ENCODE peak calls at places on chromosomes 12 and 14, in five cellular contexts. F, I, K, T and G are unnamed samples.

GRCh38 chr14:54627718-54628345 is 60.9 kb downstream of the SAMD4A start:
- DNase-seq in F (no peak), T (no peak), I (peak), K (no peak), G (no peak)

GRCh38 chr14:94494085-94494484 is 15.2 kb downstream of the SERPINA12 start:
- DNase-seq in F (no peak), K (no peak), T (no peak), I (no peak), G (no peak)

GRCh38 chr12:121596526-121596925 is 15.7 kb upstream of the KDM2B start:
- DNase-seq in I (no peak), F (no peak), K (no peak), T (no peak), G (no peak)

GRCh38 chr12:104998423-104999346 is 12.6 kb downstream of the NOPCHAP1 start:
- DNase-seq in K (no peak), T (peak), I (no peak), F (no peak), G (no peak)

GRCh38 chr14:68144051-68144681 is 324.6 kb downstream of the RAD51B start:
- DNase-seq in F (no peak), I (no peak), K (no peak), T (no peak), G (no peak)

GRCh38 chr12:106369624-106370346 is 12.2 kb downstream of the POLR3B start:
- DNase-seq in K (no peak), F (peak), T (no peak), I (no peak), G (no peak)

GRCh38 chr14:61663312-61663974 is 31.9 kb upstream of the HIF1A start:
- DNase-seq in T (no peak), I (no peak), F (no peak), K (no peak), G (no peak)

GRCh38 chr14:57066887-57067513 is 201.7 kb downstream of the EXOC5 start:
- DNase-seq in T (peak), F (no peak), K (peak), I (peak), G (no peak)

GRCh38 chr14:58746701-58747100 is 108.9 kb downstream of the DACT1 start:
- DNase-seq in K (no peak), F (no peak), I (no peak), T (no peak), G (no peak)

GRCh38 chr12:104792570-104792969 is 165.5 kb downstream of the SLC41A2 start:
- DNase-seq in F (peak), K (peak), I (no peak), T (no peak), G (peak)

GRCh38 chr12:132225214-132225613 is 81.0 kb downstream of the NOC4L start:
- DNase-seq in T (no peak), F (no peak), I (no peak), K (no peak), G (no peak)

GRCh38 chr12:62640910-62641448 is 174.4 kb downstream of the MON2 start:
- DNase-seq in F (no peak), T (no peak), I (no peak), K (no peak), G (no peak)

GRCh38 chr14:86115972-86116371 is 586.0 kb downstream of the FLRT2 start:
- DNase-seq in K (no peak), T (no peak), F (no peak), I (no peak), G (no peak)

GRCh38 chr14:91482278-91483023 is 27.7 kb downstream of the PPP4R3A start:
- DNase-seq in K (no peak), I (no peak), T (no peak), F (peak), G (no peak)

GRCh38 chr14:76919811-76920571 is 93.8 kb downstream of the LRRC74A start:
- DNase-seq in T (no peak), I (no peak), F (peak), K (no peak), G (no peak)

GRCh38 chr12:42261708-42262107 is 23.7 kb upstream of the YAF2 start:
- DNase-seq in I (no peak), F (no peak), K (no peak), T (no peak), G (no peak)

GRCh38 chr12:127767631-127768030 is 499.3 kb upstream of the TMEM132C start:
- DNase-seq in F (no peak), K (no peak), I (no peak), T (no peak), G (no peak)

GRCh38 chr12:3897400-3897910 is 24.3 kb upstream of the PARP11 start:
- DNase-seq in F (no peak), K (no peak), I (no peak), T (no peak), G (no peak)

GRCh38 chr12:132161046-132161781 is 17.0 kb downstream of the NOC4L start:
- DNase-seq in K (peak), I (no peak), T (no peak), F (no peak), G (no peak)

GRCh38 chr12:93176166-93176565 is 201.6 kb upstream of the NUDT4 start:
- DNase-seq in K (no peak), I (no peak), F (no peak), T (no peak), G (no peak)

GRCh38 chr12:69108024-69108423 is 131.3 kb upstream of the CPSF6 start:
- DNase-seq in K (no peak), F (no peak), I (no peak), T (no peak), G (no peak)

GRCh38 chr14:50452979-50453705 is 56.5 kb upstream of the CDKL1 start:
- DNase-seq in I (no peak), F (peak), K (no peak), T (no peak), G (peak)

GRCh38 chr12:131634037-131634436 is 76.9 kb upstream of the SFSWAP start:
- DNase-seq in K (no peak), T (no peak), I (no peak), F (no peak), G (no peak)

GRCh38 chr14:104927901-104928300 is 3.2 kb downstream of the PLD4 start:
- DNase-seq in F (no peak), K (no peak), T (no peak), I (no peak), G (no peak)

GRCh38 chr12:51318846-51319570 is 5.0 kb downstream of the BIN2 start:
- DNase-seq in K (no peak), I (no peak), F (no peak), T (peak), G (no peak)

GRCh38 chr14:102907980-102908730 is 14.3 kb upstream of the AMN start:
- DNase-seq in T (peak), I (no peak), K (no peak), F (no peak), G (no peak)

GRCh38 chr12:98653866-98654493 is 8.9 kb downstream of the APAF1 start:
- DNase-seq in F (peak), I (peak), T (no peak), K (peak), G (no peak)

GRCh38 chr12:66692170-66692569 is 13.3 kb upstream of the GRIP1 start:
- DNase-seq in T (no peak), K (no peak), F (no peak), I (no peak), G (no peak)

GRCh38 chr14:89422181-89422951 is 5.3 kb upstream of the FOXN3 start:
- DNase-seq in K (no peak), F (no peak), I (no peak), T (no peak), G (no peak)
- H3K27ac ChIP-seq in K (no peak), F (no peak), I (no peak), T (no peak), G (no peak)

GRCh38 chr12:8904665-8905064 is 9.6 kb upstream of the PHC1 start:
- DNase-seq in I (no peak), F (no peak), K (no peak), T (no peak), G (no peak)
- H3K4me3 ChIP-seq in I (no peak), F (no peak), K (no peak), T (no peak), G (no peak)

GRCh38 chr12:89276860-89277259 is 75.4 kb downstream of the DUSP6 start:
- DNase-seq in T (no peak), I (no peak), F (no peak), K (no peak), G (no peak)

GRCh38 chr12:89278862-89279261 is 73.4 kb downstream of the DUSP6 start:
- DNase-seq in K (no peak), T (no peak), F (no peak), I (no peak), G (no peak)

GRCh38 chr12:89279499-89279898 is 72.8 kb downstream of the DUSP6 start:
- DNase-seq in K (no peak), I (no peak), T (no peak), F (no peak), G (no peak)

GRCh38 chr12:89280833-89281533 is 71.3 kb downstream of the DUSP6 start:
- DNase-seq in I (peak), K (no peak), T (no peak), F (no peak), G (no peak)

DNA sequence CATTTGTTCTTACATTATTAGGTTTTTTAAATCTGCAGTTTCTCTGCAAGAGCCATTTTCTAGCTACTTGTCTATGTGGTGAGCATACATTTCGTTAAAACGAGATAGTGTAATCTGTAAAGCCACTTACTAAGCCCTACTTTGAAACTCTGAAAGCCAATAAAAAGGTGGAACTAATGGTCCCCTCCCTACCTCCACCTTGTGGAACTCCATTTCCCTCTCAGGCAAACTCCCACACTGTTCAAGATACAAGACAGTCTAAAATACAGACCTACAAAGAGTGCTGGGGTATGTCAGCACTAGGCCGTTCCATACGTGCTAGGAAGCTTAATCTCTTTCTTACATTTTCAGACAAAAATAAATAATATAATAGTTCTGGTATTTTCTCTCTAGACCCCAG is 74.1 kb downstream of the DUSP6 start:
- DNase-seq in T (no peak), I (no peak), K (no peak), F (no peak), G (no peak)
- TF ChIP-seq CTCF in T (no peak), I (no peak), K (no peak), F (no peak), G (no peak)

DNA sequence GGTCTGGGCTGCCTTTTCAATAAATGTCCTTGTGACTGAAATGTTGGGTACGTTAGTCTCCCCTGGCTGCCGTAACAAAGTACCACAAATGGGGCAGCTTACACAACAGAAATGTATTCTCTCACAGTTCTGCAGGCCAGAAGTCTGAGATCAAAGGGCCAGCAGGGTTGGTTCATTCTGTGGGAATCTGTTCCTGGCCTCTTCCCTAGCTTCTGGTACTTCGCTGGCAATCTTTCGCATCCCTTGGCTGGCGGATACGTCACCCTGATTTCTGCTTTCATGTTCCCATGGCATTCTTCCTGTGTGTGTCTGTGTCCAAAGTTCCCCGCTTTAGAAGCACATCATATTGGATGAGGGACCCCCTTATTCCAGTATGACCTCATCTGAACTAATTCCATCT is 95.8 kb upstream of the NCOR2 start:
- DNase-seq in T (no peak), F (no peak), K (no peak), I (no peak), G (no peak)
- H3K27ac ChIP-seq in T (no peak), F (peak), K (no peak), I (no peak), G (no peak)

DNA sequence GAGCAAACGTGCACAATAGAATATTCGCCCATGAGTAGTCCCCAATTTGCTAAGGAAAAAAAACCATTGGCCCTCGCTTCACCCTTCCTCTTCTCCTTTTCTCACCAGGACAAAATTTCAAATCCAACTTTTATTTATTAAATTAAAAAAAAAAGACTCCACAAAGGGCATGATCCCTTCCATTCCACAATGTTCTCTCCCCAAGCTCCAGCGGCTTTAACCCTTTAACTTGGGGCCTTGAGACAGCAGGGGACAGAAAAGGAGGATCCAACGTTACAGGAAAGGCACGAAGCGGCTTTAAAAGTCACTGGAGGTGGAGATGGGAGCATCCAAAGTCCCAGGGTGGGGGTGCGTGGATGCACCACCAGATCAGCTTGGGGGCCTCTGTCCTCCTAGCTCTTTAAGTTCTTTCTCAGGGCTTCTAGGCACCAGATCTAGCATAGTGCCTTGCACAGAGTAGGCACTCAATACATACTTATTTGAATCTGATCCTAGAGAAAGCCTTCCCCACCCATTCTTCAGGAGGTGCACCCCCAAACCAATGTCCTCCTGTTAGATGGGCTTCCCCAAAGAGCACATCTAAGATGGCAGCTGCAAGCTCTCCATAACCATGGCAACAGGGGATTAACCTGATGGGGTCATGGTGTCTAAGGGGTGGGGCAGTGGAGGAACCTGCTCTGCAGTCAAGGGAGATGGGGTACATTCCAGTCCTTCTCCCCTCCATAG is 5.2 kb upstream of the AAAS start:
- DNase-seq in I (peak), K (no peak), F (no peak), T (no peak), G (no peak)
- H3K4me3 ChIP-seq in I (no peak), K (no peak), F (no peak), T (no peak), G (no peak)

DNA sequence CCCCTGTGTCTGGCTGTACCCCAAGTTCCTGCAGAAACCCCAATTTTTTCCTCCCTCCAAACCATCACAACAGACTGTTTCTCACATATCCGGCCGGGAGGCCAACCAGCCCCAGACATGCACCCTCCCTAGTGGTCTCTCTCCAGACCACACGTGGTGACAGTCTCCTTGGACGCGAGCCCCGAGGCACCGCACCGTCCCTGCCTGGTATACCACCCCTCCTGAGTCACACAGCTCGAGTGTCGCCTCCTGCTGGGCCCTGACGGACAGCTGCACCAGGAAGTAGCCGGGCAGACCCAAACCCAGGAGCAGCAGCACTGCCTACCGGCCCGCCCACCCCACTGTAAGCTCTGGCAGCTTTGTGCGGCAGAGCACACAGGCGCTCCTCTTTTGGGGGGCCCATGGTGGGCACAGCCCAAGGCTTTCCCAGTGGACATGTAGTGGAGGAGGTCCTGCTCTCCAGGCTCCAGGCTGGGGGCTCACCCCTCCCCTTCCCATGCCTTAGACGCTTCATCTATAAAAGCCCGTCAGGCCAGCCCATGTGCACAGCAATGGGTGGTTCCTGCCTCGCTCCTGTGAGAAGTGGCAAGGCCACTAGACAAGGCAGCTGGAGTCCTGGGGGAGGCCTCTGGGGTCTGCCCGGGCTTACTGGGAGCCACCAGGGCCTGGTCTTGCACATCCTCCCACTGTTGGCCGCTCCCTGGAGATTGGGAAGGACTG is 97.5 kb downstream of the RFLNA start:
- DNase-seq in I (peak), T (peak), F (no peak), K (peak), G (no peak)
- TF ChIP-seq CTCF in I (no peak), T (no peak), F (peak), K (no peak), G (no peak)

GRCh38 chr14:75877884-75878283 is 103.9 kb downstream of the TGFB3 start:
- DNase-seq in F (no peak), K (no peak), I (no peak), T (no peak), G (no peak)
- H3K27ac ChIP-seq in F (no peak), K (no peak), I (no peak), T (no peak), G (peak)

GRCh38 chr12:109766251-109766778 is 52.7 kb downstream of the FAM222A start:
- DNase-seq in F (no peak), I (no peak), T (peak), K (no peak), G (no peak)

GRCh38 chr12:109770104-109770860 is 56.7 kb downstream of the FAM222A start:
- DNase-seq in K (no peak), F (no peak), I (no peak), T (peak), G (no peak)

GRCh38 chr12:109767456-109767855 is 53.8 kb downstream of the FAM222A start:
- DNase-seq in T (no peak), F (no peak), K (no peak), I (no peak), G (peak)

GRCh38 chr12:109768901-109769670 is 55.5 kb downstream of the FAM222A start:
- DNase-seq in T (no peak), F (no peak), K (no peak), I (no peak), G (no peak)

GRCh38 chr12:109767991-109768900 is 54.6 kb downstream of the FAM222A start:
- DNase-seq in T (peak), K (no peak), I (no peak), F (no peak), G (no peak)
- H3K4me3 ChIP-seq in T (no peak), K (no peak), I (no peak), F (no peak), G (no peak)